ENCODE peak calls at places on chromosomes 3 and 15, in eight cellular contexts. I is A549, A is body of pancreas, U is heart left ventricle, D is H54, T is HCT116, Q is NB4, R is stomach. B is an unnamed sample.

GRCh38 chr3:98233468-98233867 is 30.6 kb upstream of the OR5H6 start:
- DNase-seq in D (no peak), I (no peak), U (no peak), T (no peak), Q (no peak), R (no peak), A (no peak), B (no peak)

GRCh38 chr3:63961891-63962290 is 49.7 kb upstream of the SCAANT1 start:
- DNase-seq in R (no peak), I (peak), D (no peak), U (no peak), Q (peak), T (peak), A (no peak), B (peak)

GRCh38 chr3:153162513-153163348 is 705 bp downstream of the RAP2B start:
- DNase-seq in D (no peak), A (peak), R (peak), T (no peak), U (peak), I (no peak), Q (peak), B (peak)

GRCh38 chr3:19425825-19426224 is 277.5 kb downstream of the KCNH8 start:
- DNase-seq in A (no peak), T (no peak), D (no peak), Q (no peak), I (no peak), R (no peak), U (no peak), B (no peak)

GRCh38 chr15:60115579-60116415 is 111.7 kb downstream of the FOXB1 start:
- DNase-seq in Q (no peak), D (no peak), I (no peak), A (no peak), R (no peak), U (no peak), T (no peak), B (no peak)

GRCh38 chr3:31086698-31087097 is 192.2 kb upstream of the GADL1 start:
- DNase-seq in I (no peak), A (peak), D (no peak), U (no peak), R (peak), Q (no peak), T (no peak), B (peak)

GRCh38 chr15:56837281-56837680 is 81.2 kb upstream of the TCF12 start:
- DNase-seq in U (no peak), Q (no peak), R (no peak), T (no peak), A (no peak), I (no peak), D (no peak), B (no peak)

GRCh38 chr3:47661121-47661752 is 82.6 kb upstream of the CSPG5 start:
- DNase-seq in R (no peak), Q (peak), U (no peak), I (peak), D (peak), A (peak), T (no peak), B (no peak)

GRCh38 chr3:12509466-12509865 is 25.2 kb downstream of the TSEN2 start:
- DNase-seq in Q (no peak), U (no peak), T (no peak), A (no peak), I (no peak), R (no peak), D (no peak), B (no peak)

GRCh38 chr15:77538011-77538410 is 94.7 kb downstream of the LINGO1 start:
- DNase-seq in A (no peak), T (no peak), Q (no peak), D (no peak), I (no peak), R (no peak), U (no peak), B (no peak)

GRCh38 chr3:85483986-85484385 is 525.2 kb downstream of the CADM2 start:
- DNase-seq in I (no peak), T (no peak), R (no peak), D (no peak), A (no peak), U (no peak), Q (no peak), B (no peak)

GRCh38 chr15:79265987-79266579 is 16.4 kb upstream of the ANKRD34C start:
- DNase-seq in Q (no peak), I (no peak), A (no peak), U (no peak), T (no peak), R (no peak), D (no peak), B (no peak)

GRCh38 chr3:4704552-4704951 is 211.4 kb downstream of the ITPR1 start:
- DNase-seq in D (no peak), I (no peak), U (no peak), Q (peak), A (no peak), T (no peak), R (no peak), B (no peak)

GRCh38 chr3:72270072-72270611 is 485.2 kb upstream of the PROK2 start:
- DNase-seq in I (peak), U (peak), R (peak), D (peak), Q (peak), A (peak), T (peak), B (peak)

GRCh38 chr15:101248274-101248673 is 3.6 kb downstream of the CHSY1 start:
- DNase-seq in D (no peak), U (no peak), I (no peak), R (no peak), A (no peak), T (no peak), Q (no peak), B (no peak)

GRCh38 chr3:24704496-24704895 is 209.8 kb upstream of the THRB start:
- DNase-seq in Q (no peak), R (no peak), D (no peak), A (no peak), U (no peak), T (no peak), I (no peak), B (peak)

GRCh38 chr3:94936023-94936580 is 873.2 kb downstream of the NSUN3 start:
- DNase-seq in A (no peak), I (no peak), D (no peak), Q (no peak), T (no peak), R (no peak), U (no peak), B (no peak)

GRCh38 chr3:94937980-94938379 is 875.1 kb downstream of the NSUN3 start:
- DNase-seq in D (no peak), A (no peak), R (no peak), U (no peak), I (no peak), Q (no peak), T (no peak), B (no peak)
- TF ChIP-seq POLR2A in D (no peak), A (no peak), R (no peak), U (no peak), I (no peak), Q (no peak), T (no peak), B (no peak)

DNA sequence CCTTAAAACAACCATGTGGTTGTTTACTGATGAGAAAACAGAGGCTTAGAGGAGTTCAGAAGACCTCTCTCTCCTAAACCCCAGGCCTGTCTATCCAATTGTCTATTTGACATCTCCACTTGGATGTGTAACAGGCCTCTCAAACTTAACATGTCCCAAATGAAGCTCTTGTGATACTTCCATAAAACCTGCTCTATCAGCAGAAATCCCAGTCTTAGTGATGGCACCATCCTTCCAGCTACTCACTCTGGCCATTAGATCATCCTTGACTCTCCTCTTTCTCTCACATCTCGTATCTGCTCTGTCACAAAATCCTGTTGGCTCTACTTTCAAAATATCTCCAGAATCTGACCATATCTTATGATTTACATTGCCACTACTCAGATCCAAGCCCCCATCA is 28.8 kb downstream of the EHHADH start:
- DNase-seq in R (no peak), A (no peak), U (no peak), Q (no peak), I (no peak), T (no peak), D (no peak), B (no peak)
- TF ChIP-seq POLR2A in R (no peak), A (no peak), U (no peak), Q (no peak), I (no peak), T (no peak), D (no peak), B (no peak)

GRCh38 chr3:148698190-148698806 is 595 bp downstream of the AGTR1 start:
- DNase-seq in R (no peak), U (no peak), I (no peak), T (no peak), D (no peak), Q (no peak), A (no peak), B (no peak)

GRCh38 chr3:148694116-148694515 is 3.6 kb upstream of the AGTR1 start:
- DNase-seq in U (no peak), I (no peak), D (no peak), T (no peak), A (no peak), R (no peak), Q (no peak), B (no peak)

GRCh38 chr3:148697311-148698189 is at the start of gene AGTR1:
- DNase-seq in T (no peak), U (peak), I (peak), R (peak), A (peak), Q (no peak), D (peak), B (no peak)
- TF ChIP-seq POLR2A in T (no peak), U (no peak), I (peak), R (no peak), A (peak), Q (no peak), D (peak), B (no peak)

DNA sequence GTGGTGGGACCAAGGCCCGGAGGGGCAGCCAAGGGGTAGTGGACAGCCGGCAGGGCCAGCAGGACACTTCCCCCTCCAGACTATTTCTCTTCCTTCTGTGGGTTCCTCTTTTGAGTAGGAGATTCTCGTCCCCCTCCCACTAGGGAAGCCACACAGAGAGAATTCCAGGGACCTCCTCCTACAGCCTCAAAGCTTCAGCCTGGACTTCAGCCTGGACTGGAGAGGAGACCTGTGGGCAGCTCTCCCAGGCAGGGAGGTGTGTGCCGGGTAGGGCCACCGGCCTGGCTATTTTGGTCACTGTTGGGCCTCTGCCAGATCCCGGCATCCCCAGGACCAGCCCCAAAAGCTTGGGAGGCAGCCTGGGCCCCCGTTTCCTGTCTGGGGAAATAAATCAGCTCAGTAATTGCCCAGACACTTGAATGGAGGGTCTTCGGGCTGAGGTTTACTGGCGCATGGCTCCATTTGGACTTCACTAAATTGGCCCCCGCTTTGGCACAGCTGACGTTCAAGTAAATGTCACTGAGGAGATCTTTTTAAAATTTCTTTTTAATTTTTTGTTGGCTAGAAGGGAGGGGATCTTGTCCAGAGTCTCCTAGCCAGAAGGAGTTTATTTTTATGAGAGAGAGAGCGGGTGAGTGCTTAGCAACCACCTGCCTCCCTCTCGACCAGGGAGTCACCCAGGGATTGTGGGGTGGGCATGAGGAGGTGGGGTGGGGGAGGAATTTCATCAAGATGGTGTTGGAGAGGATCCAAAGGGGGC is 1.4 kb downstream of the SLC6A6 start:
- DNase-seq in R (peak), I (no peak), T (no peak), Q (peak), U (peak), D (no peak), A (no peak), B (no peak)
- TF ChIP-seq POLR2A in R (peak), I (peak), T (no peak), Q (no peak), U (no peak), D (no peak), A (no peak), B (peak)

DNA sequence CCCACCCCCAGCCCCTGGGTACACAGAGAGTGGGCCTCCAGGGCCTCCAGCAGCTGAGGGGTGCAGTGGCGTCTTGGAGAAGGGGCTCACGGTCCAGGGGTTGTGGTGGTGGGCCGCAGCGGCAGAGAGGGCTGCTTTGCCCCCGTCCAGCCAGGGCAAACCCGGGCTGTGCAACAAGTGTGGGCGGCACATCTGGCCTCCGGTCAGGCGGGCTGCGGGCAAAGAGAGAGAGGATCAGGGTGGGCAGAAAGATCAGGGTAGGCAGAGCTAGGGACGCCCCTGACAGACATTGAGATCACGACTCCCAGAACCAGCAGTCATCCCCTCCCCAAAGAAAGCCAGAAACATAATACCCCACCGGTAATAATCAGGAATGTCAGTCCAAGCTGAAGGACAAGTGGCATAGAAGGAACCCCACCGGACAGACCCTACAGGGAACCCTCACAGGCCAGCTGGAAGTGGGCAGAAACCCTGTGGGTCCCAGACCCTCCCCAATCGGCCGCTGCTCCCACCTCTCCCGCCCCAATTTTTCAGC is 6.8 kb downstream of the GATA2 start:
- DNase-seq in D (no peak), A (no peak), T (no peak), R (no peak), Q (no peak), U (no peak), I (no peak), B (no peak)
- TF ChIP-seq POLR2A in D (no peak), A (no peak), T (no peak), R (no peak), Q (no peak), U (no peak), I (no peak), B (no peak)

GRCh38 chr15:92925409-92925808 is 25.3 kb downstream of the CHD2 start:
- DNase-seq in T (no peak), R (no peak), U (no peak), Q (no peak), D (no peak), A (no peak), I (no peak), B (no peak)
- TF ChIP-seq POLR2A in T (no peak), R (no peak), U (no peak), Q (no peak), D (no peak), A (no peak), I (no peak), B (no peak)